ENCODE peak calls at places on chromosomes 13 and 19, in nine cellular contexts. V is midbrain, T is GDM1, I is breast epithelium, J is PC-9, N is heart right ventricle, S is NCI-H345, E is frontal cortex, C is NCI-H510A treated with DMSO at 0.1 percent for 48 hours. D is an unnamed sample.

GRCh38 chr19:31249217-31249616 is 100.0 kb downstream of the TSHZ3 start:
- DNase-seq in V (no peak), T (no peak), I (no peak), J (no peak), N (no peak), S (no peak), E (no peak), C (no peak), D (no peak)

GRCh38 chr19:5547881-5548280 is 19.9 kb downstream of the TINCR start:
- DNase-seq in V (no peak), T (no peak), I (no peak), J (peak; percentile 48), N (no peak), S (peak; percentile 10), E (no peak), C (peak; percentile 76), D (no peak)

GRCh38 chr19:48190288-48191284 is 20.1 kb downstream of the ZSWIM9 start:
- DNase-seq in V (peak; percentile 39), T (no peak), I (peak; percentile 37), J (no peak), N (no peak), S (no peak), E (peak; percentile 55), C (no peak), D (peak; percentile 43)

GRCh38 chr13:91960947-91961346 is 562.5 kb downstream of the GPC5 start:
- DNase-seq in V (no peak), T (no peak), I (no peak), J (no peak), N (no peak), S (no peak), E (no peak), C (no peak), D (no peak)

GRCh38 chr13:101019126-101019525 is 344.5 kb upstream of the TMTC4 start:
- DNase-seq in V (no peak), T (no peak), I (no peak), J (peak; percentile 57), N (no peak), S (no peak), E (no peak), C (no peak), D (no peak)

GRCh38 chr13:96958286-96958891 is 35.9 kb downstream of the OXGR1 start:
- DNase-seq in V (peak; percentile 73), T (no peak), I (no peak), J (no peak), N (no peak), S (peak; percentile 66), E (peak; percentile 7), C (peak; percentile 63), D (no peak)

GRCh38 chr19:16381756-16382401 is 57.3 kb downstream of the KLF2 start:
- DNase-seq in V (peak; percentile 68), T (no peak), I (peak; percentile 39), J (no peak), N (peak; percentile 93), S (no peak), E (peak; percentile 40), C (no peak), D (peak; percentile 61)

GRCh38 chr13:79658333-79658975 is 177.5 kb downstream of the NDFIP2 start:
- DNase-seq in V (no peak), T (no peak), I (no peak), J (no peak), N (no peak), S (no peak), E (no peak), C (no peak), D (no peak)

GRCh38 chr19:51141181-51141580 is 920 bp upstream of the SIGLEC7 start:
- DNase-seq in V (no peak), T (no peak), I (no peak), J (no peak), N (no peak), S (no peak), E (no peak), C (no peak), D (no peak)

GRCh38 chr13:109145631-109146030 is 516.2 kb downstream of the MYO16 start:
- DNase-seq in V (peak; percentile 63), T (peak; percentile 63), I (no peak), J (peak; percentile 64), N (peak; percentile 42), S (peak; percentile 52), E (peak; percentile 61), C (peak; percentile 47), D (peak; percentile 33)

GRCh38 chr19:33720691-33721682 is 75.7 kb upstream of the KCTD15 start:
- DNase-seq in V (no peak), T (no peak), I (no peak), J (no peak), N (no peak), S (no peak), E (no peak), C (no peak), D (no peak)

GRCh38 chr13:43792456-43792855 is 5.7 kb upstream of the ENOX1 start:
- DNase-seq in V (no peak), T (no peak), I (no peak), J (no peak), N (no peak), S (no peak), E (no peak), C (no peak), D (no peak)

GRCh38 chr13:50631041-50631440 is 212.5 kb downstream of the DLEU7 start:
- DNase-seq in V (no peak), T (no peak), I (no peak), J (no peak), N (no peak), S (no peak), E (no peak), C (no peak), D (no peak)

GRCh38 chr19:1561236-1561842 is 6.8 kb downstream of the MEX3D start:
- DNase-seq in V (no peak), T (no peak), I (no peak), J (no peak), N (no peak), S (no peak), E (no peak), C (no peak), D (no peak)

GRCh38 chr19:16893686-16893990 is 4.8 kb downstream of the F2RL3 start:
- DNase-seq in V (no peak), T (no peak), I (no peak), J (no peak), N (no peak), S (no peak), E (no peak), C (no peak), D (no peak)

GRCh38 chr19:52962394-52963228 is at the start of gene ZNF816:
- DNase-seq in V (peak; percentile 77), T (peak; percentile 91), I (peak; percentile 97), J (peak; percentile 89), N (peak; percentile 97), S (peak; percentile 94), E (peak; percentile 77), C (peak; percentile 85), D (peak; percentile 86)

GRCh38 chr13:104522235-104523072 is 1456.2 kb upstream of the SLC10A2 start:
- DNase-seq in V (no peak), T (no peak), I (no peak), J (no peak), N (peak; percentile 24), S (no peak), E (no peak), C (no peak), D (no peak)

GRCh38 chr13:98564204-98564603 is 12.7 kb downstream of the STK24 start:
- DNase-seq in V (no peak), T (no peak), I (no peak), J (no peak), N (no peak), S (no peak), E (no peak), C (no peak), D (no peak)

GRCh38 chr19:6564393-6564792 is 26.6 kb downstream of the CD70 start:
- DNase-seq in V (no peak), T (peak; percentile 28), I (no peak), J (no peak), N (no peak), S (no peak), E (no peak), C (no peak), D (no peak)

GRCh38 chr19:51294211-51294976 is 17.1 kb upstream of the IGLON5 start:
- DNase-seq in V (no peak), T (no peak), I (no peak), J (no peak), N (no peak), S (no peak), E (no peak), C (no peak), D (no peak)

GRCh38 chr13:75505327-75505726 is 23.4 kb upstream of the TBC1D4 start:
- DNase-seq in V (no peak), T (peak; percentile 62), I (no peak), J (no peak), N (no peak), S (no peak), E (no peak), C (no peak), D (no peak)

GRCh38 chr13:75196112-75196855 is 285.7 kb downstream of the TBC1D4 start:
- DNase-seq in V (no peak), T (no peak), I (no peak), J (no peak), N (no peak), S (no peak), E (no peak), C (no peak), D (no peak)

D was measured in amygdala.